ENCODE peak calls at places on chromosome 1, in ten cellular contexts. K is fibroblast of the conjunctiva; R is GM10248; B is CMK; L is fibroblast of mammary gland; S is CD4-positive, alpha-beta T cell; Z is IMR-90; M is RPMI8226; T is left cardiac atrium; Y is neuronal stem cell. X is an unnamed sample.

GRCh38 chr1:39927538-39927937 is 25.8 kb upstream of the MYCL start:
- DNase-seq in K (no peak), R (no peak), B (no peak), L (peak; percentile 32), S (no peak), Z (no peak), M (no peak), T (no peak), Y (no peak), X (no peak)

GRCh38 chr1:160744287-160744857 is 5.3 kb downstream of the SLAMF7 start:
- DNase-seq in K (no peak), R (no peak), B (no peak), L (no peak), S (no peak), Z (no peak), M (no peak), T (no peak), Y (no peak), X (no peak)

GRCh38 chr1:167439301-167439988 is 78.9 kb downstream of the CD247 start:
- DNase-seq in K (no peak), R (no peak), B (no peak), L (peak; percentile 37), S (no peak), Z (peak; percentile 28), M (peak; percentile 63), T (peak; percentile 44), Y (peak; percentile 60), X (peak; percentile 51)

GRCh38 chr1:12195416-12195815 is 28.6 kb downstream of the TNFRSF1B start:
- DNase-seq in K (no peak), R (no peak), B (no peak), L (no peak), S (no peak), Z (no peak), M (no peak), T (no peak), Y (no peak), X (no peak)

GRCh38 chr1:165764277-165764676 is 4.4 kb downstream of the TMCO1 start:
- DNase-seq in K (no peak), R (no peak), B (no peak), L (no peak), S (no peak), Z (no peak), M (no peak), T (no peak), Y (no peak), X (no peak)

GRCh38 chr1:10122926-10123325 is 87.4 kb upstream of the KIF1B start:
- DNase-seq in K (no peak), R (no peak), B (no peak), L (peak; percentile 2), S (no peak), Z (peak; percentile 85), M (no peak), T (no peak), Y (no peak), X (no peak)

GRCh38 chr1:53549287-53549686 is 90.1 kb downstream of the DMRTB1 start:
- DNase-seq in K (no peak), R (no peak), B (no peak), L (no peak), S (no peak), Z (no peak), M (no peak), T (no peak), Y (no peak), X (no peak)

GRCh38 chr1:64474639-64475038 is 4.7 kb downstream of the CACHD1 start:
- DNase-seq in K (peak; percentile 12), R (no peak), B (no peak), L (no peak), S (no peak), Z (no peak), M (peak; percentile 60), T (peak; percentile 58), Y (no peak), X (peak; percentile 80)

GRCh38 chr1:31605908-31606427 is 11.5 kb upstream of the HCRTR1 start:
- DNase-seq in K (peak; percentile 34), R (peak; percentile 87), B (no peak), L (peak; percentile 92), S (no peak), Z (peak; percentile 88), M (peak; percentile 87), T (no peak), Y (no peak), X (no peak)

GRCh38 chr1:155261401-155261887 is 716 bp downstream of the SCAMP3 start:
- DNase-seq in K (no peak), R (no peak), B (no peak), L (no peak), S (no peak), Z (peak; percentile 15), M (no peak), T (no peak), Y (no peak), X (no peak)

GRCh38 chr1:116769561-116769977 is 15.3 kb downstream of the CD2 start:
- DNase-seq in K (no peak), R (peak; percentile 53), B (peak; percentile 9), L (peak; percentile 48), S (peak; percentile 68), Z (no peak), M (no peak), T (no peak), Y (no peak), X (no peak)

GRCh38 chr1:208183977-208184901 is 59.9 kb downstream of the PLXNA2 start:
- DNase-seq in K (peak; percentile 98), R (no peak), B (no peak), L (peak; percentile 88), S (no peak), Z (peak; percentile 40), M (no peak), T (peak; percentile 72), Y (no peak), X (peak; percentile 57)

GRCh38 chr1:72285074-72285425 is 2.7 kb upstream of the NEGR1 start:
- DNase-seq in K (no peak), R (no peak), B (no peak), L (no peak), S (no peak), Z (no peak), M (no peak), T (no peak), Y (no peak), X (no peak)

GRCh38 chr1:202438393-202439174 is 90.1 kb downstream of the PPP1R12B start:
- DNase-seq in K (no peak), R (no peak), B (no peak), L (no peak), S (no peak), Z (no peak), M (no peak), T (no peak), Y (no peak), X (peak; percentile 39)